ENCODE peak calls at places on chromosomes 11 and 22, in ten cellular contexts. N is B cell; O is astrocyte of the spinal cord; Q is stimulated activated CD8-positive, alpha-beta memory T cell treated with anti-CD3 and anti-CD28 coated beads, Interleukin-7, amount 100 ng/mL, for 48 hours; X is NK-92 treated with Interleukin-12 subunit alpha and Interleukin-12 subunit beta, amount 100 ng/mL, for 24 hours; F is T1000; L is lung; W is amygdala; M is astrocyte; U is AG09319. J is an unnamed sample.

GRCh38 chr22:49102367-49102766 is 725.3 kb downstream of the BRD1 start:
- DNase-seq in N (no peak), O (no peak), Q (no peak), X (no peak), F (no peak), L (no peak), W (no peak), M (no peak), U (no peak), J (no peak)

GRCh38 chr22:19766506-19767426 is 6.2 kb downstream of the TBX1 start:
- DNase-seq in N (no peak), O (no peak), Q (peak), X (no peak), F (no peak), L (no peak), W (no peak), M (no peak), U (no peak), J (no peak)

GRCh38 chr22:29408925-29409324 is 20.6 kb upstream of the AP1B1 start:
- DNase-seq in N (no peak), O (no peak), Q (no peak), X (no peak), F (no peak), L (no peak), W (no peak), M (no peak), U (no peak), J (no peak)

GRCh38 chr11:103978588-103979580 is 57.6 kb upstream of the DDI1 start:
- DNase-seq in N (no peak), O (no peak), Q (no peak), X (no peak), F (no peak), L (no peak), W (no peak), M (peak), U (no peak), J (no peak)

GRCh38 chr22:35601743-35602633 is 15.1 kb downstream of the MB start:
- DNase-seq in N (no peak), O (peak), Q (no peak), X (peak), F (peak), L (peak), W (no peak), M (peak), U (peak), J (no peak)

GRCh38 chr11:2305862-2306823 is 4.3 kb downstream of the TSPAN32 start:
- DNase-seq in N (no peak), O (peak), Q (no peak), X (no peak), F (no peak), L (peak), W (no peak), M (peak), U (peak), J (no peak)

GRCh38 chr11:128473631-128474030 is 113.7 kb downstream of the ETS1 start:
- DNase-seq in N (peak), O (no peak), Q (no peak), X (no peak), F (no peak), L (no peak), W (no peak), M (no peak), U (no peak), J (no peak)

GRCh38 chr11:79168530-79169110 is 272.2 kb downstream of the TENM4 start:
- DNase-seq in N (no peak), O (no peak), Q (no peak), X (no peak), F (no peak), L (no peak), W (no peak), M (no peak), U (no peak), J (no peak)

GRCh38 chr11:17476317-17477083 is at the start of gene ABCC8:
- DNase-seq in N (no peak), O (no peak), Q (no peak), X (no peak), F (no peak), L (no peak), W (no peak), M (no peak), U (no peak), J (peak)

GRCh38 chr11:38791346-38791961 is 2193.4 kb upstream of the RAG2 start:
- DNase-seq in N (no peak), O (peak), Q (no peak), X (no peak), F (no peak), L (peak), W (no peak), M (peak), U (peak), J (no peak)

GRCh38 chr22:49009359-49010063 is 818.2 kb downstream of the BRD1 start:
- DNase-seq in N (no peak), O (no peak), Q (no peak), X (no peak), F (no peak), L (no peak), W (no peak), M (no peak), U (no peak), J (no peak)

GRCh38 chr22:35140879-35141745 is 75.2 kb downstream of the ISX start:
- DNase-seq in N (no peak), O (no peak), Q (no peak), X (no peak), F (no peak), L (no peak), W (no peak), M (no peak), U (no peak), J (no peak)

GRCh38 chr22:27533105-27533504 is 268.5 kb downstream of the MN1 start:
- DNase-seq in N (no peak), O (no peak), Q (no peak), X (no peak), F (no peak), L (no peak), W (no peak), M (no peak), U (no peak), J (no peak)

GRCh38 chr11:61107888-61108287 is 5.6 kb downstream of the CD5 start:
- DNase-seq in N (no peak), O (no peak), Q (no peak), X (no peak), F (no peak), L (no peak), W (no peak), M (no peak), U (no peak), J (no peak)

GRCh38 chr11:1505480-1505879 is 18.9 kb upstream of the MOB2 start:
- DNase-seq in N (no peak), O (no peak), Q (no peak), X (no peak), F (no peak), L (no peak), W (no peak), M (no peak), U (no peak), J (no peak)

GRCh38 chr11:929405-929804 is 3.7 kb downstream of the AP2A2 start:
- DNase-seq in N (no peak), O (no peak), Q (no peak), X (no peak), F (no peak), L (no peak), W (no peak), M (no peak), U (no peak), J (no peak)

GRCh38 chr11:70281114-70281729 is 10.7 kb downstream of the PPFIA1 start:
- DNase-seq in N (no peak), O (peak), Q (no peak), X (no peak), F (no peak), L (no peak), W (no peak), M (peak), U (no peak), J (no peak)

GRCh38 chr11:1351278-1351937 is 38.3 kb upstream of the BRSK2 start:
- DNase-seq in N (no peak), O (no peak), Q (no peak), X (no peak), F (no peak), L (no peak), W (no peak), M (no peak), U (no peak), J (no peak)

GRCh38 chr22:21051145-21051835 is 5.5 kb downstream of the LRRC74B start:
- DNase-seq in N (no peak), O (no peak), Q (no peak), X (no peak), F (no peak), L (no peak), W (no peak), M (no peak), U (no peak), J (no peak)

GRCh38 chr11:7019500-7020182 is 505 bp downstream of the ZNF214 start:
- DNase-seq in N (no peak), O (peak), Q (no peak), X (no peak), F (no peak), L (no peak), W (no peak), M (peak), U (no peak), J (no peak)

GRCh38 chr11:8810331-8811301 is 100.4 kb upstream of the AKIP1 start:
- DNase-seq in N (no peak), O (peak), Q (no peak), X (no peak), F (peak), L (peak), W (peak), M (peak), U (peak), J (peak)

GRCh38 chr11:79117488-79117887 is 323.3 kb downstream of the TENM4 start:
- DNase-seq in N (no peak), O (no peak), Q (no peak), X (no peak), F (no peak), L (no peak), W (no peak), M (no peak), U (no peak), J (no peak)

GRCh38 chr11:18727499-18728236 is 1.7 kb upstream of the IGSF22 start:
- DNase-seq in N (peak), O (peak), Q (peak), X (no peak), F (no peak), L (no peak), W (no peak), M (no peak), U (no peak), J (peak)

GRCh38 chr22:38345782-38346181 is 28.5 kb upstream of the CSNK1E start:
- DNase-seq in N (no peak), O (no peak), Q (no peak), X (no peak), F (no peak), L (no peak), W (no peak), M (no peak), U (no peak), J (no peak)

GRCh38 chr22:25903294-25903693 is 161.3 kb downstream of the MYO18B start:
- DNase-seq in N (no peak), O (no peak), Q (no peak), X (no peak), F (no peak), L (no peak), W (no peak), M (no peak), U (no peak), J (no peak)